ENCODE peak calls at places on chromosomes 1 and 21, in six cellular contexts. U is psoas muscle, Y is SJCRH30, L is SK-N-SH, W is tibial artery, J is NT2/D1. O is an unnamed sample. For H3K4me1, the result is how much of the 10 kb centered on the place peaks cover.

GRCh38 chr1:219660666-219661463 is 48.0 kb upstream of the ZC3H11B start:
- DNase-seq in Y (no peak), U (peak), L (no peak), J (peak), W (peak), O (no peak)

GRCh38 chr1:54794401-54795099 is 6.6 kb downstream of the TTC22 start:
- DNase-seq in Y (no peak), L (no peak), W (no peak), J (no peak), U (no peak), O (no peak)

GRCh38 chr1:245512181-245512888 is 357.6 kb downstream of the KIF26B start:
- DNase-seq in J (no peak), L (peak), W (no peak), U (no peak), Y (peak), O (no peak)

GRCh38 chr21:39185157-39185556 is 1.9 kb upstream of the PSMG1 start:
- DNase-seq in L (no peak), Y (no peak), U (no peak), W (no peak), J (no peak), O (no peak)

GRCh38 chr21:36310016-36310415 is 10.0 kb upstream of the MORC3 start:
- DNase-seq in U (no peak), W (no peak), L (no peak), Y (peak), J (no peak), O (no peak)

GRCh38 chr1:159900086-159900680 is at the start of gene CFAP45:
- DNase-seq in L (no peak), J (peak), W (peak), Y (no peak), U (peak), O (no peak)

GRCh38 chr1:41726899-41727748 is 191.6 kb downstream of the HIVEP3 start:
- DNase-seq in L (no peak), J (no peak), W (peak), Y (no peak), U (peak), O (no peak)

GRCh38 chr1:245715970-245716369 is 561.2 kb downstream of the KIF26B start:
- DNase-seq in Y (peak), J (no peak), U (no peak), W (no peak), L (no peak), O (no peak)

GRCh38 chr1:9753121-9753531 is 70.6 kb downstream of the CLSTN1 start:
- DNase-seq in Y (no peak), L (no peak), U (peak), J (no peak), W (no peak), O (no peak)

GRCh38 chr1:71080178-71080781 is 555 bp downstream of the ZRANB2 start:
- DNase-seq in W (no peak), L (peak), Y (peak), J (no peak), U (no peak), O (no peak)

GRCh38 chr1:166616206-166616605 is 223.1 kb upstream of the POGK start:
- DNase-seq in L (no peak), J (no peak), U (no peak), W (no peak), Y (no peak), O (no peak)

GRCh38 chr1:198497326-198498220 is 42.9 kb downstream of the ATP6V1G3 start:
- DNase-seq in L (no peak), W (no peak), U (no peak), Y (no peak), J (no peak), O (no peak)

GRCh38 chr1:160997323-160998038 is 23.5 kb downstream of the F11R start:
- DNase-seq in U (peak), J (no peak), L (peak), Y (peak), W (no peak), O (no peak)

GRCh38 chr1:211947396-211948295 is 87.7 kb downstream of the INTS7 start:
- DNase-seq in W (no peak), J (peak), U (no peak), Y (no peak), L (no peak), O (no peak)

GRCh38 chr1:243837907-243838546 is 12.0 kb downstream of the AKT3 start:
- DNase-seq in Y (no peak), J (no peak), U (no peak), W (no peak), L (no peak), O (peak)

GRCh38 chr1:209318302-209319056 is 265.0 kb upstream of the CAMK1G start:
- DNase-seq in W (no peak), J (no peak), L (no peak), Y (peak), U (no peak), O (no peak)

GRCh38 chr1:191831572-191831971 is 326.7 kb upstream of the RGS18 start:
- DNase-seq in L (no peak), U (no peak), Y (peak), W (no peak), J (peak), O (no peak)

GRCh38 chr1:230855886-230856285 is 12.4 kb downstream of the C1orf198 start:
- DNase-seq in J (no peak), W (no peak), U (no peak), Y (no peak), L (no peak), O (no peak)

GRCh38 chr1:198837276-198838021 is 198.6 kb downstream of the PTPRC start:
- DNase-seq in J (no peak), L (no peak), W (no peak), U (no peak), Y (no peak), O (no peak)

GRCh38 chr1:56516539-56517252 is 62.7 kb downstream of the PLPP3 start:
- DNase-seq in Y (no peak), J (no peak), L (no peak), W (no peak), U (no peak), O (no peak)

GRCh38 chr1:53369034-53369750 is 41.3 kb upstream of the LRP8 start:
- DNase-seq in Y (peak), J (no peak), L (no peak), W (peak), U (no peak), O (no peak)

GRCh38 chr21:44083631-44084291 is 23.4 kb upstream of the PWP2 start:
- DNase-seq in U (no peak), W (no peak), J (no peak), Y (no peak), L (no peak), O (peak)

GRCh38 chr1:21818661-21819060 is 6.6 kb downstream of the LDLRAD2 start:
- DNase-seq in W (no peak), U (peak), Y (peak), L (peak), J (no peak), O (no peak)

GRCh38 chr1:28139033-28139712 is 37.3 kb downstream of the PTAFR start:
- DNase-seq in W (no peak), J (no peak), Y (no peak), L (no peak), U (no peak), O (no peak)

GRCh38 chr1:61782771-61783170 is 40.5 kb downstream of the PATJ start:
- DNase-seq in U (no peak), J (no peak), Y (no peak), L (no peak), W (no peak), O (peak)

GRCh38 chr1:19654386-19654785 is 10.3 kb downstream of the NBL1 start:
- DNase-seq in J (no peak), W (no peak), L (no peak), Y (no peak), U (no peak), O (no peak)

GRCh38 chr1:11740258-11741192 is 4.6 kb downstream of the AGTRAP start:
- DNase-seq in L (no peak), Y (no peak), J (no peak), U (no peak), W (no peak), O (peak)

GRCh38 chr1:46903481-46903880 is 37.8 kb downstream of the CYP4A11 start:
- DNase-seq in Y (no peak), U (no peak), J (no peak), L (no peak), W (no peak), O (no peak)

GRCh38 chr21:30268608-30269197 is 14.0 kb downstream of the KRTAP24-1 start:
- DNase-seq in J (peak), W (no peak), Y (peak), L (peak), U (no peak), O (no peak)

GRCh38 chr1:226519741-226520598 is 28.6 kb upstream of the STUM start:
- DNase-seq in L (no peak), W (no peak), J (no peak), Y (no peak), U (no peak), O (no peak)

GRCh38 chr21:17590443-17590842 is 22.3 kb downstream of the BTG3 start:
- DNase-seq in L (no peak), Y (no peak), W (no peak), U (no peak), J (no peak), O (no peak)

GRCh38 chr21:44630440-44630839 is 3.5 kb downstream of the KRTAP10-9 start:
- DNase-seq in U (no peak), W (no peak), Y (no peak), J (no peak), L (no peak), O (no peak)

GRCh38 chr1:241485554-241485992 is 34.0 kb downstream of the FH start:
- DNase-seq in J (peak), L (peak), W (no peak), Y (peak), U (no peak), O (no peak)

GRCh38 chr1:221246067-221246466 is 366.8 kb downstream of the HLX start:
- DNase-seq in L (no peak), U (no peak), J (no peak), Y (no peak), W (no peak), O (no peak)

DNA sequence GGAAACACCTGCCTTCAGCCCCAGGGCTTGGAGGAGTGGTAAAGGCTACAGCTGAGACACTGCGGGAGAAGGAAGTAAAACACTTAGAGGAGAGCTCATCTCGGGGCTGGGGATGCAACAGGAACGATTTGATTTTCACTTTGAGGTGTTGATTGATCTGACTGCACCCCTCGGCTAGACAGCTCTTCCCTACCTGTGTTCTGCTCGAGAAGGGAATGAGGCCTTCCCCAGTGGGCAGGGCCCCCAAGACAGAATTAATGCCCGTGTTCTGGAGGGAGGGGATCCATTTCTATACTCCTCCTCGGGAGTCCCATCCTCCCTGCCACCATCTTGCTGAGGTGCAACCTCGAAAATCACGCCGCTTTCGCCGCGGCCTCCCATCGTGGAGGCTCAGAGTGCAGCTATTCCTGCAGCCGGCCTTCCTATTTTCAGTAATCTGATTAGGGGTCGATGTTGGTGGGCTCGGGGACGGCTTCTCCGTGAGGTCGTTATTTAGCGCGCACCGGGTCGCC is 2.4 kb downstream of the ATP2B4 start:
- DNase-seq in W (no peak), L (no peak), U (no peak), Y (no peak), J (no peak), O (peak)
- H3K4me3 ChIP-seq in W (peak), L (peak), U (peak), Y (peak), J (peak), O (peak)

DNA sequence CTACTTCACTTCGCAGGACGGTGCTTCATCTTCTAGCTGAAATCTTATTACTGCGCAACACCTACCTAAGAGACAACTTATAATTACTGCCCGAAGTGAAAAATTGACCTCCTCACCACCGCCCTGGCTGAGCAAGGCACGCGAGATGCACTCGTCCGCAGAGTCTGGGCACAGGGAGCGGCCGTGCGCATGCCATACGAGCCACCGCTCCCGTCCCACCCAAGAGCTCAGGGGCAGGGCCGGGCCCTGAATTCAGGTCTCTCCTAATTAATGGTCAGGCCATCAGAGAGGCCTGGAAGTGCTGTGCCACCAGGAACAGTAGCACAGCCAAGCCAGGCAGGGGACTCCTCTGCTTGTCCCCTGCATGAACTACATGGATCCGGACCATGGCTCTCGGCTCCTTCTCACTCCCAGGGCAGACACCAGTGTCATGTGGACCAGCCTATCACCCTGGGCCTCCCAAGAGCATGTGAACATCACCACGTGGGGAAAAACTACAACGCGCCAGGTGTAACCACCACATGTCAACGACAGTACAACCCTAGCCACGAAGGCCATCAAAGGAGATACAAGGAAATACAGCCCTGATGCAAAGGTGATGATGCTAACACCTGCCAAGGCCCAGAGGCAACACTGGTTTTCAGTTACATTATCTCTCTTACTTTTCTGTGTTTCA is 11.5 kb downstream of the RIPK4 start:
- DNase-seq in Y (no peak), L (no peak), J (no peak), U (no peak), W (no peak), O (no peak)
- H3K4me1 ChIP-seq in Y (under half), L (under half), J (under half), U (under half), W (under half), O (under half)

GRCh38 chr1:207440634-207441033 is 13.5 kb upstream of the CR2 start:
- DNase-seq in L (no peak), U (no peak), Y (no peak), W (no peak), J (no peak), O (no peak)

DNA sequence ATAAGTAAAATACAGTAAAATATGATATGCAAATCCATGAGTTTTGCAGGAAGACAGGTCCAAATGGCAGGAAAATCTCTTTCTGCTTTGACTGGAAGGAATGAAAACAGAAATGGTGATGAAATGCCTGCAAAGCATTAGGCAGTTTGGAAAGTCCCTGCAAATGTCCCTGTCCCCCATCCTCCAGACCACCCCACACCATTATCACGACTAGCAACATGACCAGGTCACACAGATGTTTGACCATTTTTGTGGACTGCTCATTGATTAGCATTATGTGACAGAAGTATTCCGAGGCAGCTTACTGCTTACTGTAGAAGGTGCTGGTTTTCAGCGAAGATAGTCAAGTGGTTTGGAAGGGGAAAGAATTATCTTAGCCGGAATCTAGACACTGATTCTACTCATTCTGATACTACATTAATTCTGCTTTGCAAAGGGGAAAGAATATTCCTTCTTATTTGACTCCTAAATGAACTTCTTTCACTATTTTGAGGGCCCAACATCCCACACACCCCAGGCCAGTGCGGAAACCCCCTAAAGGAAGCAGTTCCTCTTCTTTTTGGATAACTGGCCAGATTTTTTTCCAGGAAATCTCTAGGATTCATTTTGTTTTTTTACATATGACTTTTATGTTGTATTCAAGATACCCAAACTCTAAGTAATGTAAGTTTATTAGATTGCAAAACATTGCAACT is 9.5 kb upstream of the CR2 start:
- DNase-seq in J (no peak), U (no peak), Y (no peak), L (no peak), W (no peak), O (no peak)
- H3K4me3 ChIP-seq in J (no peak), U (no peak), Y (no peak), L (no peak), W (no peak), O (no peak)

DNA sequence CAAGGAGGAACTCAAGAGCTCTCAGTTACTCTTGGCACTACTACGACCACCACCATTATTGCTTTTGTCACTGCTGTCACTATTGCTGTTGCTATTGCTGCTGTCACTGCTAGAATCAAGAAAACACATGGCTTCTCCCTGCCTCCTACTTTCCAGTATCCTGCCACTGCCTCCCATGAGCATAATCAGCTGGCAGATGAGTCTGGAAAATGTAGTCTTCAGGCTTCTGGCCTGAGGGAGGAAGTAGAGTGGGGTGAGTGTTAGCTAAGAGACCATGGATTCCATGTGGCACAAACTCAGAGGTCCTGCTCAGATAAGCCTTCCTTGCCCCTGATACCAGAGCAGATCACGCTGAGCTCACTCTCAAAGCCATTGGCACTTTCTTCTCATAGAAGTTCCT is 71.4 kb upstream of the CNIH3 start:
- DNase-seq in J (no peak), L (peak), W (no peak), U (no peak), Y (no peak), O (no peak)
- H3K4me1 ChIP-seq in J (under half), L (under half), W (under half), U (under half), Y (under half), O (under half)

O was measured in CD8-positive, alpha-beta memory T cell.